ENCODE peak calls at places on chromosome 16, in four cellular contexts. B is NCI-H2081, J is ureter, Q is thoracic aorta. P is an unnamed sample.

GRCh38 chr16:81937305-81938038 is 73.8 kb downstream of the SDR42E1 start:
- DNase-seq in J (no peak), Q (no peak), B (no peak), P (no peak)

GRCh38 chr16:22635345-22635744 is 124.7 kb downstream of the NPIPB5 start:
- DNase-seq in J (no peak), Q (no peak), B (no peak), P (no peak)

GRCh38 chr16:2597560-2597902 is 59.7 kb downstream of the PDPK1 start:
- DNase-seq in Q (no peak), B (no peak), J (no peak), P (no peak)

GRCh38 chr16:76900285-76901263 is 290.4 kb upstream of the MON1B start:
- DNase-seq in Q (no peak), B (no peak), J (no peak), P (no peak)

GRCh38 chr16:71610936-71611871 is 14.8 kb upstream of the MARVELD3 start:
- DNase-seq in B (no peak), Q (no peak), J (peak), P (peak)

GRCh38 chr16:52383071-52383470 is 163.9 kb downstream of the TOX3 start:
- DNase-seq in Q (no peak), J (no peak), B (no peak), P (no peak)

GRCh38 chr16:52569296-52569695 is 22.4 kb upstream of the TOX3 start:
- DNase-seq in J (no peak), Q (no peak), B (peak), P (no peak)

GRCh38 chr16:20918486-20919239 is 18.1 kb downstream of the LYRM1 start:
- DNase-seq in Q (no peak), J (peak), B (no peak), P (no peak)

GRCh38 chr16:76573281-76573680 is 296.1 kb downstream of the CNTNAP4 start:
- DNase-seq in J (no peak), B (no peak), Q (no peak), P (no peak)

GRCh38 chr16:3514621-3515020 is 13.8 kb downstream of the CLUAP1 start:
- DNase-seq in J (no peak), B (no peak), Q (no peak), P (no peak)

GRCh38 chr16:57871457-57871856 is 69.2 kb upstream of the KIFC3 start:
- DNase-seq in Q (no peak), J (no peak), B (no peak), P (no peak)

GRCh38 chr16:57977418-57978069 is 6.6 kb upstream of the CNGB1 start:
- DNase-seq in J (no peak), B (no peak), Q (no peak), P (peak)

GRCh38 chr16:85759631-85760419 is 8.9 kb upstream of the C16orf74 start:
- DNase-seq in J (no peak), Q (no peak), B (peak), P (peak)

GRCh38 chr16:75272097-75272548 is 20.7 kb upstream of the BCAR1 start:
- DNase-seq in B (no peak), J (no peak), Q (no peak), P (no peak)

GRCh38 chr16:11372924-11373306 is 27.7 kb downstream of the RMI2 start:
- DNase-seq in J (no peak), B (no peak), Q (no peak), P (no peak)

GRCh38 chr16:50121721-50122445 is 31.2 kb upstream of the TENT4B start:
- DNase-seq in Q (no peak), J (no peak), B (peak), P (peak)

GRCh38 chr16:87603684-87604571 is 1.6 kb downstream of the JPH3 start:
- DNase-seq in J (no peak), Q (no peak), B (no peak), P (peak)

GRCh38 chr16:4244881-4245280 is 3.0 kb upstream of the SRL start:
- DNase-seq in J (no peak), B (no peak), Q (no peak), P (peak)

GRCh38 chr16:87318158-87318644 is 1.0 kb upstream of the C16orf95 start:
- DNase-seq in J (no peak), Q (no peak), B (no peak), P (no peak)

GRCh38 chr16:75305364-75306101 is 54.1 kb upstream of the BCAR1 start:
- DNase-seq in J (peak), B (peak), Q (peak), P (no peak)

GRCh38 chr16:23509441-23509754 is 896 bp downstream of the GGA2 start:
- DNase-seq in J (no peak), Q (no peak), B (no peak), P (no peak)

GRCh38 chr16:87185983-87186382 is 131.2 kb downstream of the C16orf95 start:
- DNase-seq in Q (no peak), B (no peak), J (no peak), P (no peak)

P was measured in NCI-H526.